ENCODE peak calls at places on chromosomes 5 and 9, in ten cellular contexts. S is ovary, J is stomach, B is K562, Y is A549, Z is SK-N-SH, I is H1, F is tibial nerve, Q is sigmoid colon, P is HepG2. C is an unnamed sample.

GRCh38 chr5:82276800-82277612 is 1.1 kb downstream of the RPS23 start:
- DNase-seq in B (no peak), Y (no peak), Q (no peak), J (no peak), I (no peak), F (no peak), S (no peak), P (no peak), Z (no peak), C (no peak)

GRCh38 chr5:60377826-60378225 is 322.1 kb downstream of the DEPDC1B start:
- DNase-seq in F (no peak), P (no peak), Q (no peak), Y (no peak), B (no peak), J (no peak), I (no peak), S (no peak), Z (no peak), C (no peak)

GRCh38 chr9:121842612-121842978 is 191.2 kb downstream of the DAB2IP start:
- DNase-seq in B (no peak), I (no peak), Z (no peak), Q (no peak), Y (peak; percentile 23), F (no peak), J (no peak), P (peak; percentile 15), S (no peak), C (no peak)

GRCh38 chr9:121566401-121567141 is 66.9 kb upstream of the GGTA1 start:
- DNase-seq in J (no peak), P (no peak), B (no peak), S (peak; percentile 52), Z (peak; percentile 72), F (no peak), Q (peak; percentile 87), I (no peak), Y (no peak), C (peak; percentile 13)

GRCh38 chr9:36746415-36746814 is 173.7 kb downstream of the MELK start:
- DNase-seq in P (no peak), S (no peak), I (no peak), Z (no peak), Q (no peak), F (no peak), J (no peak), Y (no peak), B (no peak), C (no peak)

GRCh38 chr9:130287736-130288135 is 22.2 kb downstream of the HMCN2 start:
- DNase-seq in F (no peak), P (no peak), Y (no peak), I (no peak), J (no peak), B (no peak), Q (no peak), Z (no peak), S (no peak), C (no peak)

GRCh38 chr9:23638837-23639426 is 187.1 kb downstream of the ELAVL2 start:
- DNase-seq in Y (no peak), I (no peak), J (no peak), Z (no peak), B (no peak), S (no peak), F (no peak), Q (no peak), P (no peak), C (no peak)

GRCh38 chr9:29129763-29130162 is 1556.5 kb upstream of the C9orf72 start:
- DNase-seq in Y (no peak), J (no peak), B (no peak), I (no peak), F (no peak), Z (no peak), Q (no peak), S (no peak), P (no peak), C (no peak)

GRCh38 chr5:88785396-88786216 is 97.4 kb downstream of the MEF2C start:
- DNase-seq in Y (peak; percentile 64), B (no peak), J (no peak), Z (no peak), I (peak; percentile 5), P (no peak), F (no peak), S (peak; percentile 39), Q (peak; percentile 64), C (peak; percentile 17)

GRCh38 chr9:110133608-110134214 is 74.2 kb downstream of the C9orf152 start:
- DNase-seq in Q (no peak), Z (no peak), B (no peak), F (no peak), Y (peak; percentile 53), S (no peak), P (no peak), J (no peak), I (no peak), C (no peak)
- TF ChIP-seq EP300 in Q (no peak), Z (no peak), B (no peak), F (no peak), Y (no peak), S (no peak), P (no peak), J (no peak), I (no peak), C (no peak)

GRCh38 chr9:79559501-79560181 is 12.1 kb upstream of the TLE4 start:
- DNase-seq in Q (no peak), Z (peak; percentile 21), I (no peak), Y (no peak), P (no peak), S (no peak), J (no peak), B (no peak), F (no peak), C (no peak)

GRCh38 chr9:79567671-79568098 is 4.1 kb upstream of the TLE4 start:
- DNase-seq in B (no peak), Z (no peak), I (no peak), J (no peak), Q (no peak), S (no peak), P (no peak), F (no peak), Y (peak; percentile 14), C (no peak)

GRCh38 chr9:79565245-79565644 is 6.5 kb upstream of the TLE4 start:
- DNase-seq in F (no peak), B (no peak), P (no peak), Y (no peak), J (no peak), S (no peak), Z (no peak), I (no peak), Q (no peak), C (peak; percentile 30)

GRCh38 chr9:79568337-79569084 is 3.3 kb upstream of the TLE4 start:
- DNase-seq in P (no peak), J (no peak), Y (peak; percentile 20), B (no peak), Z (no peak), F (no peak), I (no peak), Q (no peak), S (no peak), C (peak; percentile 11)

DNA sequence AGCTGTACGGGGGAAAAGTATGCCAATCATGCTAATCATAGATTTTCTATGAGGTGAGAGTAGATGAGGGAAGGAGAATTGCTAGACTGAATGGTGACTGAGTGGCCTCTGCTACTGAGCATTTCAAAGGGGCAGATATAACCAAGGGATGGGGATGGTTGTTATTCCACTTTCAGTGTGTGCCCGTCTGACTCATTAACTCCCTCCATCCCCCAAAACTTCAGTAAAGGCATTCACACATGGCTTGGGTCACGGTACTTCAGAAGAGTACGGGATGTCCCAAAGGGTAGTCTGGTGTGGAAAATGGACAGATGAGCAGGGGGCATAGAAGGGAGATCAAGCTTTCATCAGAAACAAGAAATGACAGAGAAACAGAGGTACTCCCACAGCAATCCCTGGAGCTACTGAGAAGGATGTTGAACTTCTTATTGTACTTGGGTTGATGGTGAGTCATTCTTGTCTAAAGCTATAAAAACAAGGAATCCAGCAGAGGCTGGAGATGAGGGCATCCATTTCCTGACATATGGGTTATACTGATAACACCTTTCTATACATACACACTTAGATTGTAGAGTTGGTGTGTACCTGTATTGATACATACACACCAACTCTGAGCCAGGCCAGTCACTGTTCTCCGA is 8.9 kb upstream of the TLE4 start:
- DNase-seq in Z (no peak), F (no peak), S (no peak), I (no peak), Q (no peak), J (no peak), P (no peak), B (no peak), Y (no peak), C (no peak)
- TF ChIP-seq EP300 in Z (no peak), F (no peak), S (no peak), I (no peak), Q (no peak), J (no peak), P (no peak), B (no peak), Y (no peak), C (no peak)

GRCh38 chr9:104900871-104901270 is 27.1 kb downstream of the ABCA1 start:
- DNase-seq in S (no peak), P (no peak), B (no peak), F (no peak), I (no peak), J (no peak), Z (no peak), Y (no peak), Q (no peak), C (no peak)

GRCh38 chr9:104905931-104906330 is 22.0 kb downstream of the ABCA1 start:
- DNase-seq in P (no peak), J (no peak), F (no peak), Q (no peak), B (no peak), S (no peak), Z (no peak), Y (no peak), I (no peak), C (no peak)

GRCh38 chr9:104906441-104907277 is 21.3 kb downstream of the ABCA1 start:
- DNase-seq in B (no peak), F (no peak), J (no peak), Y (no peak), Z (no peak), P (no peak), I (no peak), S (no peak), Q (peak; percentile 84), C (no peak)

GRCh38 chr9:104905153-104905901 is 22.6 kb downstream of the ABCA1 start:
- DNase-seq in Q (no peak), Z (no peak), Y (no peak), F (no peak), P (no peak), B (no peak), J (no peak), I (no peak), S (no peak), C (no peak)

DNA sequence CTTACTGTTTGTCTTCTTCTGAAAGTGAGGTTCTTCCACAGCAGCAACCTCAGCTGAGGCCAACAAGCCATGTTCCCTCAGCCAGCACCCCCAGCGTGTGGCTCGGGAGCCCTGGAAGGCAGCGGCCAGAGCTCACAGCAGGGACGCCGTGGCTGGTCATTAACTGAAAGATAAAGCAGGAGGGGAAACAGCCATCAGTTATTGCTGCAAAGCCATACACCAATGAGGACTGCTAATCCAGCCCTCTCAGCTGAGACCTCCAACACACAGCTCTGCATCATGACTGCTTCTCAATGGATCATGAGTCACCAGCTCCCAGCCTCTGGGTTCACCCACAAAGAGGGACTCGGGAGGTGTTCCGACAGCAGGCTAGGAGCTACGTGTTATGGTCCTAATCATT is 24.3 kb downstream of the ABCA1 start:
- DNase-seq in J (no peak), I (no peak), F (no peak), S (no peak), Q (no peak), Z (no peak), P (peak; percentile 38), B (no peak), Y (no peak), C (no peak)
- TF ChIP-seq EP300 in J (no peak), I (no peak), F (no peak), S (no peak), Q (no peak), Z (no peak), P (no peak), B (no peak), Y (no peak), C (no peak)

GRCh38 chr9:86766912-86767311 is 180.4 kb downstream of the GAS1 start:
- DNase-seq in F (no peak), Y (no peak), J (no peak), S (no peak), Q (no peak), B (no peak), I (peak; percentile 7), P (peak; percentile 13), Z (no peak), C (peak; percentile 11)
- TF ChIP-seq EP300 in F (no peak), Y (no peak), J (no peak), S (no peak), Q (no peak), B (no peak), I (no peak), P (no peak), Z (no peak), C (no peak)